ENCODE peak calls at places on chromosomes 11 and 22, in six cellular contexts. E, S, T, L, Q and O are unnamed samples.

GRCh38 chr11:119094816-119095065 is 6.9 kb downstream of the DPAGT1 start:
- DNase-seq in E (peak; percentile 75), S (peak; percentile 90), T (peak; percentile 92), L (peak; percentile 86), Q (peak; percentile 40), O (peak; percentile 81)

GRCh38 chr11:48050304-48050703 is 69.9 kb downstream of the PTPRJ start:
- DNase-seq in E (no peak), S (no peak), T (no peak), L (no peak), Q (no peak), O (no peak)

GRCh38 chr11:92022499-92022898 is 202.1 kb upstream of the FAT3 start:
- DNase-seq in E (no peak), S (no peak), T (no peak), L (no peak), Q (no peak), O (no peak)

GRCh38 chr11:129300099-129300498 is 75.5 kb upstream of the BARX2 start:
- DNase-seq in E (no peak), S (no peak), T (no peak), L (no peak), Q (no peak), O (no peak)

GRCh38 chr22:33440756-33441155 is 382.6 kb upstream of the SYN3 start:
- DNase-seq in E (peak; percentile 37), S (no peak), T (no peak), L (no peak), Q (peak; percentile 28), O (no peak)

GRCh38 chr22:45626198-45626651 is 45.4 kb upstream of the ATXN10 start:
- DNase-seq in E (no peak), S (no peak), T (peak; percentile 60), L (no peak), Q (no peak), O (no peak)

GRCh38 chr11:58046231-58046630 is 15.5 kb downstream of the OR6Q1 start:
- DNase-seq in E (no peak), S (no peak), T (no peak), L (no peak), Q (no peak), O (no peak)

GRCh38 chr11:23594755-23595154 is 734.5 kb upstream of the CCDC179 start:
- DNase-seq in E (no peak), S (no peak), T (no peak), L (no peak), Q (no peak), O (no peak)

GRCh38 chr11:61035086-61035835 is 63.8 kb downstream of the CD6 start:
- DNase-seq in E (no peak), S (no peak), T (no peak), L (no peak), Q (no peak), O (no peak)
- TF ChIP-seq CTCF in E (no peak), S (no peak), T (no peak), L (no peak), Q (no peak), O (no peak)

GRCh38 chr11:132839226-132839625 is 693.1 kb downstream of the OPCML start:
- DNase-seq in E (no peak), S (no peak), T (no peak), L (no peak), Q (no peak), O (no peak)
- TF ChIP-seq CTCF in E (no peak), S (no peak), T (no peak), L (no peak), Q (no peak), O (no peak)

GRCh38 chr22:46681010-46681409 is 57.0 kb downstream of the CERK start:
- DNase-seq in E (no peak), S (no peak), T (no peak), L (no peak), Q (no peak), O (no peak)
- TF ChIP-seq CTCF in E (no peak), S (no peak), T (peak; percentile 17), L (peak; percentile 43), Q (no peak), O (peak; percentile 55)

GRCh38 chr11:96520939-96521338 is 131.1 kb downstream of the JRKL start:
- DNase-seq in E (no peak), S (no peak), T (no peak), L (no peak), Q (no peak), O (no peak)
- TF ChIP-seq CTCF in E (no peak), S (no peak), T (no peak), L (no peak), Q (no peak), O (no peak)

GRCh38 chr11:7691759-7692334 is 14.4 kb downstream of the OVCH2 start:
- DNase-seq in E (peak; percentile 13), S (no peak), T (no peak), L (no peak), Q (no peak), O (no peak)

GRCh38 chr11:7688238-7688826 is 15.0 kb upstream of the CYB5R2 start:
- DNase-seq in E (no peak), S (no peak), T (no peak), L (peak; percentile 58), Q (peak; percentile 6), O (no peak)

GRCh38 chr11:7689239-7689638 is 15.9 kb upstream of the CYB5R2 start:
- DNase-seq in E (no peak), S (no peak), T (no peak), L (no peak), Q (no peak), O (no peak)

GRCh38 chr11:7687386-7687785 is 14.1 kb upstream of the CYB5R2 start:
- DNase-seq in E (no peak), S (no peak), T (no peak), L (no peak), Q (no peak), O (no peak)

DNA sequence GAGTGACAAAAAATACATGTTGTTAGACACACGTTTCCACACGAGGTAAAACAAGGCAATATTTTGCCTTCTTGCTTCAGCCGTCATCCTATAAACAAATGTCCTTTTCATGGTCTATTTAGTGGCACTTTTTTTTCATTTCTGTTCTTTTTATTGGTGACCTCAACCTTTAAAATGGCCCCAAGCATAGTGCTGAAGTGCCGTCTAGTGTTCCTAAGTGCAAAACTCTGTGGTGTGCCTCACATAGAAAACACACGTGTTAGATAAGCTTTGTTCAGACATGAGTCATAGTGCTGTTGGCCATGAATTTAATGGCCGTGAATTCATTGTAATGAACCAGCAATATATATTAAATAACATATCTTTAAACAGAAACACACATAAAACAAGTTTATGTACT is 15.6 kb downstream of the OVCH2 start:
- DNase-seq in E (no peak), S (no peak), T (no peak), L (peak; percentile 64), Q (no peak), O (no peak)
- TF ChIP-seq CTCF in E (no peak), S (no peak), T (no peak), L (peak; percentile 14), Q (no peak), O (no peak)